ENCODE peak calls at places on chromosomes 12 and 14, in eight cellular contexts. K is MM.1S; Y is neural progenitor cell; W is cardiac muscle cell; J is pancreas; H is CD8-positive, alpha-beta T cell; P is prostate gland; A is WERI-Rb-1. E is an unnamed sample.

GRCh38 chr14:77213657-77214016 is 32.0 kb downstream of the TMEM63C start:
- DNase-seq in K (no peak), Y (no peak), W (no peak), J (no peak), H (no peak), P (no peak), A (no peak), E (no peak)

GRCh38 chr14:35088514-35088913 is 33.3 kb downstream of the PPP2R3C start:
- DNase-seq in K (no peak), Y (no peak), W (no peak), J (no peak), H (no peak), P (no peak), A (no peak), E (no peak)

GRCh38 chr14:75715926-75716780 is 55.1 kb downstream of the TTLL5 start:
- DNase-seq in K (no peak), Y (no peak), W (no peak), J (no peak), H (no peak), P (no peak), A (no peak), E (no peak)

GRCh38 chr12:16165506-16165905 is 112.0 kb downstream of the SLC15A5 start:
- DNase-seq in K (peak; percentile 35), Y (peak; percentile 67), W (peak; percentile 75), J (no peak), H (no peak), P (peak; percentile 10), A (peak; percentile 45), E (peak; percentile 58)

GRCh38 chr12:94245984-94246383 is 97.6 kb downstream of the PLXNC1 start:
- DNase-seq in K (no peak), Y (no peak), W (no peak), J (no peak), H (no peak), P (no peak), A (no peak), E (no peak)

GRCh38 chr12:48003226-48004038 is 844 bp downstream of the COL2A1 start:
- DNase-seq in K (no peak), Y (peak; percentile 72), W (peak; percentile 12), J (peak; percentile 30), H (no peak), P (no peak), A (no peak), E (peak; percentile 58)

GRCh38 chr14:104972301-104973211 is 5.6 kb downstream of the AHNAK2 start:
- DNase-seq in K (no peak), Y (no peak), W (no peak), J (peak; percentile 82), H (no peak), P (peak; percentile 82), A (peak; percentile 6), E (no peak)

GRCh38 chr14:43901950-43902349 is 605.1 kb downstream of the FSCB start:
- DNase-seq in K (no peak), Y (no peak), W (no peak), J (no peak), H (no peak), P (no peak), A (no peak), E (no peak)

GRCh38 chr12:91023326-91024004 is 18.7 kb upstream of the EPYC start:
- DNase-seq in K (peak; percentile 74), Y (no peak), W (peak; percentile 57), J (no peak), H (no peak), P (no peak), A (no peak), E (peak; percentile 63)

GRCh38 chr12:89768586-89769482 is 60.2 kb upstream of the ATP2B1 start:
- DNase-seq in K (no peak), Y (no peak), W (peak; percentile 76), J (no peak), H (no peak), P (no peak), A (no peak), E (no peak)

GRCh38 chr12:105231396-105231795 is 4.6 kb downstream of the APPL2 start:
- DNase-seq in K (no peak), Y (no peak), W (no peak), J (no peak), H (no peak), P (no peak), A (no peak), E (no peak)

GRCh38 chr12:105229446-105229845 is 6.5 kb downstream of the APPL2 start:
- DNase-seq in K (no peak), Y (no peak), W (no peak), J (no peak), H (no peak), P (peak; percentile 36), A (no peak), E (no peak)

GRCh38 chr12:105227879-105228278 is 8.1 kb downstream of the APPL2 start:
- DNase-seq in K (no peak), Y (no peak), W (no peak), J (no peak), H (no peak), P (no peak), A (no peak), E (no peak)

GRCh38 chr12:105228494-105228893 is 7.5 kb downstream of the APPL2 start:
- DNase-seq in K (peak; percentile 93), Y (no peak), W (peak; percentile 58), J (no peak), H (no peak), P (no peak), A (no peak), E (no peak)

GRCh38 chr12:105228966-105229365 is 7.0 kb downstream of the APPL2 start:
- DNase-seq in K (no peak), Y (no peak), W (no peak), J (no peak), H (no peak), P (no peak), A (no peak), E (no peak)
- H3K27ac ChIP-seq in K (peak overlapping the region; percentile 86), Y (no peak overlapping the region), W (no peak overlapping the region), J (no peak overlapping the region), H (no peak overlapping the region), P (peak overlapping the region; percentile 60), A (no peak overlapping the region), E (no peak overlapping the region)

GRCh38 chr12:130154276-130154675 is 8.0 kb upstream of the FZD10 start:
- DNase-seq in K (no peak), Y (no peak), W (no peak), J (no peak), H (no peak), P (no peak), A (no peak), E (no peak)

GRCh38 chr12:130157998-130158774 is 4.1 kb upstream of the FZD10 start:
- DNase-seq in K (no peak), Y (peak; percentile 82), W (no peak), J (no peak), H (no peak), P (no peak), A (peak; percentile 62), E (no peak)

GRCh38 chr12:130153803-130154202 is 8.5 kb upstream of the FZD10 start:
- DNase-seq in K (no peak), Y (no peak), W (no peak), J (no peak), H (no peak), P (no peak), A (no peak), E (no peak)

GRCh38 chr12:130156652-130157275 is 5.5 kb upstream of the FZD10 start:
- DNase-seq in K (no peak), Y (no peak), W (no peak), J (no peak), H (no peak), P (no peak), A (no peak), E (no peak)

GRCh38 chr12:130155416-130156073 is 6.7 kb upstream of the FZD10 start:
- DNase-seq in K (no peak), Y (no peak), W (no peak), J (no peak), H (no peak), P (no peak), A (no peak), E (no peak)
- H3K9me3 ChIP-seq in K (no peaks in the 10 kb centered on the region), Y (no peaks in the 10 kb centered on the region), W (no peaks in the 10 kb centered on the region), J (no peaks in the 10 kb centered on the region), H (no peaks in the 10 kb centered on the region), P (no peaks in the 10 kb centered on the region), A (no peaks in the 10 kb centered on the region), E (no peaks in the 10 kb centered on the region)

GRCh38 chr12:61524851-61525250 is 735.4 kb upstream of the USP15 start:
- DNase-seq in K (no peak), Y (no peak), W (no peak), J (no peak), H (no peak), P (no peak), A (no peak), E (no peak)
- H3K27ac ChIP-seq in K (no peak overlapping the region), Y (no peak overlapping the region), W (no peak overlapping the region), J (no peak overlapping the region), H (no peak overlapping the region), P (no peak overlapping the region), A (no peak overlapping the region), E (no peak overlapping the region)

GRCh38 chr12:57658890-57659289 is 25.9 kb upstream of the B4GALNT1 start:
- DNase-seq in K (no peak), Y (no peak), W (no peak), J (no peak), H (no peak), P (no peak), A (no peak), E (no peak)
- H3K9me3 ChIP-seq in K (no peaks in the 10 kb centered on the region), Y (peaks cover 8% of the 10 kb centered on the region), W (no peaks in the 10 kb centered on the region), J (no peaks in the 10 kb centered on the region), H (no peaks in the 10 kb centered on the region), P (no peaks in the 10 kb centered on the region), A (peaks cover 16% of the 10 kb centered on the region), E (peaks cover 67% of the 10 kb centered on the region)

GRCh38 chr12:67797769-67798168 is 149.2 kb downstream of the DYRK2 start:
- DNase-seq in K (no peak), Y (no peak), W (peak; percentile 3), J (no peak), H (no peak), P (no peak), A (no peak), E (no peak)
- H3K27ac ChIP-seq in K (no peak overlapping the region), Y (no peak overlapping the region), W (peak overlapping the region; percentile 61), J (no peak overlapping the region), H (no peak overlapping the region), P (no peak overlapping the region), A (no peak overlapping the region), E (no peak overlapping the region)

GRCh38 chr14:28656704-28657255 is 109.8 kb upstream of the FOXG1 start:
- DNase-seq in K (no peak), Y (no peak), W (no peak), J (no peak), H (no peak), P (no peak), A (no peak), E (no peak)
- H3K9me3 ChIP-seq in K (no peaks in the 10 kb centered on the region), Y (no peaks in the 10 kb centered on the region), W (no peaks in the 10 kb centered on the region), J (no peaks in the 10 kb centered on the region), H (no peaks in the 10 kb centered on the region), P (no peaks in the 10 kb centered on the region), A (no peaks in the 10 kb centered on the region), E (no peaks in the 10 kb centered on the region)

E was measured in SJCRH30.